ENCODE peak calls at places on chromosomes 7 and 10, in five cellular contexts. E is GM12878, A is A549, I is GM23338, Y is K562. U is an unnamed sample.

GRCh38 chr7:15686209-15686956 is at the start of gene MEOX2:
- DNase-seq in A (peak), I (peak), E (no peak), Y (no peak), U (no peak)

GRCh38 chr10:74953214-74953613 is 126.8 kb downstream of the KAT6B start:
- DNase-seq in Y (no peak), I (no peak), A (no peak), E (no peak), U (peak)

GRCh38 chr10:102120987-102121738 is 995 bp upstream of the LDB1 start:
- DNase-seq in A (no peak), I (peak), E (no peak), Y (no peak), U (no peak)

GRCh38 chr10:84089162-84089561 is 50.1 kb upstream of the GHITM start:
- DNase-seq in I (no peak), E (no peak), Y (no peak), A (no peak), U (no peak)

GRCh38 chr10:7956508-7956907 is 98.0 kb upstream of the GATA3 start:
- DNase-seq in E (peak), I (no peak), A (no peak), Y (no peak), U (no peak)

GRCh38 chr10:73554729-73555128 is 36.4 kb downstream of the USP54 start:
- DNase-seq in Y (no peak), A (no peak), I (no peak), E (no peak), U (no peak)

GRCh38 chr10:88312855-88313254 is 270.3 kb downstream of the RNLS start:
- DNase-seq in A (no peak), Y (no peak), I (no peak), E (no peak), U (no peak)

GRCh38 chr10:125035136-125035535 is 93.2 kb downstream of the ZRANB1 start:
- DNase-seq in A (no peak), E (no peak), I (peak), Y (no peak), U (peak)

GRCh38 chr7:8365499-8366110 is 67.8 kb upstream of the NXPH1 start:
- DNase-seq in E (no peak), Y (peak), A (no peak), I (peak), U (peak)

GRCh38 chr10:23912884-23913401 is 296.0 kb upstream of the KIAA1217 start:
- DNase-seq in Y (no peak), A (no peak), E (no peak), I (no peak), U (no peak)

GRCh38 chr10:23917251-23917908 is 291.6 kb upstream of the KIAA1217 start:
- DNase-seq in A (no peak), I (no peak), E (no peak), Y (no peak), U (no peak)

GRCh38 chr10:23914641-23915040 is 294.3 kb upstream of the KIAA1217 start:
- DNase-seq in A (no peak), I (no peak), E (no peak), Y (no peak), U (no peak)

GRCh38 chr10:23918839-23919238 is 290.1 kb upstream of the KIAA1217 start:
- DNase-seq in A (no peak), I (peak), E (no peak), Y (no peak), U (no peak)

DNA sequence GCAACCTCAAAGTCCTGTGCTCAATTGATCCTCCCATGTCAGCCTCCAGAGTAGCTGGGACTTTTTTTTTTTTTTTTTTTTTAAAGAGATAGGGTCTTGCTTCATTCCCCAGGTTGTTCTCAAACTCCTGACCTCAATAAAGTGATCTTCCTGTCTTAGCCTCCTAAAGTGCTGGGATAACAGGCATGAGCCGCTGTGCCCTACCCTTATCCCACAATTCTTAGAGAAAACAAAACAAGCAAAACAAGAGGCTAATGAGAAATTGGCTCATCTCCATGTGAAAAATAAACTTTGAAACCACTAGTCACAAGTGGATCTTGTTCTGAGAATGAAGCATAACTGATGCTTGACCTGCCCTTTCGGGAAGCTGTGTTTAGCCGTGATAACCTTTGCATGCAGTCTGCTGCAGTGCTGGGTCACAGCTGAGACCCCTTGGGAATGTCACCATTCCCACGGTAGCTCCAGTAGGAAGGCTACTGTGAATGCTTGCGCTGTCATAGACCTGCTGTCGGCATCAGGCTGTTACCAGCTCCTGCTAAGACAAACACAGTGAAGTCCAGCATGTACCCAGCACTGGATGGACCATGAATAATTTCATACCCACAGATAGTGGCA is 290.7 kb upstream of the KIAA1217 start:
- DNase-seq in I (no peak), E (no peak), A (no peak), Y (no peak), U (no peak)
- TF ChIP-seq JUNB in I (no peak), E (no peak), A (no peak), Y (no peak), U (no peak)

GRCh38 chr7:123372368-123372767 is 162.0 kb downstream of the IQUB start:
- DNase-seq in Y (no peak), A (no peak), I (no peak), E (no peak), U (no peak)

GRCh38 chr7:123366991-123367390 is 167.2 kb upstream of the SLC13A1 start:
- DNase-seq in E (no peak), Y (no peak), I (no peak), A (no peak), U (no peak)

DNA sequence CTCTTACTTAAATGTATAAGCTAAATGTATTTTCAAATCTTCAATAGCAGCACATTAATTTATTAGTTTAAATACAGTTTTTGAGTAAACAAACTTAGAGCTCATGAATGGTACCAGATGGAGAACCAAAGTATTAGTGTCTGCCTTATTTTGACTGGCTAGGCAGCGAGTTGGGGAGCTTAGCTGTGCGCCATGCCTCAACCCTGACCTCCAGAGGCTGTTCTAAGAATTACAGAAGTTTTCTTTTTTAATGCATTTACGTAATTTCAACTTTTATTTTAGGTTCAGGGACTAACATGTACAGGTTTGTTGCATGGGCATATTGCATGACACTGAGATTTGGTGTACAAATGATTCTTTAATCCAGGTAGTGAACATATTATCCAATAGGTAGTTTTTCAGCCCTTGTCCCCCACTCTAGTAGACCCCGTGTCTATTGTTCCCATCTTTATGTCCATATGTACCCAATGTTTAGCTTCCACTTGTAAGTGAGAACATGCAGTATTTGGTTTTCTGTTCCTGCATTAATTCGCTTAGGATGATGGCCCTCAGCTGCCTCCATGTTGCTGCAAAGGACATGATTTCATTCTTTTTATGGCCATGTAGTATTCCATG is 166.8 kb downstream of the IQUB start:
- DNase-seq in A (peak), E (peak), I (peak), Y (peak), U (peak)
- TF ChIP-seq JUNB in A (no peak), E (no peak), I (no peak), Y (no peak), U (no peak)

GRCh38 chr7:45713669-45714520 is 139.7 kb downstream of the ADCY1 start:
- DNase-seq in A (no peak), E (no peak), Y (no peak), I (no peak), U (no peak)
- TF ChIP-seq JUNB in A (no peak), E (no peak), Y (no peak), I (no peak), U (no peak)

GRCh38 chr7:50211306-50212015 is 93.1 kb upstream of the IKZF1 start:
- DNase-seq in Y (no peak), I (no peak), A (no peak), E (no peak), U (no peak)

GRCh38 chr7:50209461-50210161 is 94.9 kb upstream of the IKZF1 start:
- DNase-seq in I (no peak), Y (no peak), A (no peak), E (no peak), U (no peak)

GRCh38 chr7:50212016-50212325 is 92.5 kb upstream of the IKZF1 start:
- DNase-seq in Y (no peak), I (peak), E (no peak), A (no peak), U (no peak)

GRCh38 chr7:50212666-50213621 is 91.6 kb upstream of the IKZF1 start:
- DNase-seq in A (no peak), E (no peak), Y (no peak), I (no peak), U (no peak)

DNA sequence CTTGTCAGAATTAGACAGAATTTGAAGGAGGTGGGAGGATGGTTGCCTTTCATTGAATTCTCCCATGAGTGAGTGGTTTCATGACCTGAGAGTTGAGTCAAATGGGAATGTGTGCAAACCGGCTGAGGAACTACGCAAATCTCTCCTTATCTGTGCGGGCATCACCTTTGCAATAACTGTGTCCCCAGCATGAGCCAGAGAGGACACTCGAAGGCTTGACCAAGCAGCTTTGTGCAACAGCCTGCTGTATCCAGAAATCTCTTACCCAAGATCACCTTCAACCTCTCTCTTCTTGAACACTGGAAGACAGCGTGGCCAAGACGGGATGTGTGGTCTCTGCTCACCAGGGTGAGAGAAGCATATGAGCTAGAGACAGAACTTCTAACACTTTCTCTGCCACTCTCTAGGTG is 93.8 kb upstream of the IKZF1 start:
- DNase-seq in E (no peak), A (no peak), Y (no peak), I (no peak), U (no peak)
- TF ChIP-seq JUNB in E (no peak), A (no peak), Y (no peak), I (no peak), U (no peak)

GRCh38 chr7:66894463-66895080 is 26.5 kb upstream of the TMEM248 start:
- DNase-seq in Y (no peak), E (no peak), A (no peak), I (peak), U (no peak)
- TF ChIP-seq JUNB in Y (no peak), E (no peak), A (no peak), I (no peak), U (no peak)

DNA sequence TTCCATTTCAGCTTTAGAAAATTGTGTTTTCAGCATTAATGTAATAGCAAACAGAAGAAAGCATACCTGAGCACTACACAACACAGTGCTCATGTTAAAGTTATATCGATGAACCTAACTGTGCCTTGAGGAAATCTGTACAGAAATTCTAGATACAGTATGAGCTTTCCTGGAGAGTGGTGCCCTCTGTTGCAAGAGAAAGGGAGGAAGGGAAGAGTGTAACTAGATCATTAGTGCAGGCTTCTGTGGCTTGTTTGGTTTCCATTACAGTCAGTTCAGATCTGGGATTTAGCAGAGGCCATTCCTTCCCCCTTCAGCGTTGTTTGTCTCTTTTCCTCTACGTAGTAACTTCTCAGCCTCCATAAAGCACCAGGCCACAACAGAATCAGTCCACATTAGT is 139.7 kb downstream of the HTR7 start:
- DNase-seq in A (no peak), I (no peak), Y (no peak), E (no peak), U (no peak)
- TF ChIP-seq JUNB in A (no peak), I (no peak), Y (no peak), E (no peak), U (no peak)

DNA sequence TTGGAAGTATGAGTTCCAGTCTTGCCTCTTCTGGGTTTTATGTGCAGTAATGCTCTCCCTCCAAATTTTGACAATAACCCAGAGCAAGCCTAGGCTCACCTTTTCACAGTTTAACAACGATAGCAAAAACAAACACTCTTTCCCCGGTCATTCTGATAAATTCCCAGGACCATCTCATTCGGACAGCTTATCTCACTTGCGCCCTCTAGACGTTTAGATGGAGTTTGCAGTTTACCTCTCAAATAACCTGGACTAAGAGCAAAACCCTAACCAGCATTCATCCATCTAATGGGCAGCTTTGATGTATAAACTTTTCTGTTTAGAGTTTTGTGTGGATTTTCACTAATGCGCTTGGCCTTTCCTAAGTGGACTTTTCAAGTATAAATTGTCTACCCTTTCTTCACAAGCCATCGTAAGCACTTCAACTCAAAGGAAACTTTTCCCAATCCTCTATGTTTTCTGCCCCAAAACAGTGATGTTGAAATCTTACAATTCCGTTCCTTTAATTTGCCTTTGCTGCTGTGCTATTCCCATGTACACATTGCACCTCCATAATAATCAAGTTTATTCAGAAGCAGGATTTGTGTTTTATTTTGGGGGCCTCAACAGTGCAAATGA is 114.9 kb downstream of the HDAC9 start:
- DNase-seq in A (no peak), Y (no peak), E (no peak), I (peak), U (peak)
- TF ChIP-seq JUNB in A (no peak), Y (no peak), E (no peak), I (no peak), U (no peak)

DNA sequence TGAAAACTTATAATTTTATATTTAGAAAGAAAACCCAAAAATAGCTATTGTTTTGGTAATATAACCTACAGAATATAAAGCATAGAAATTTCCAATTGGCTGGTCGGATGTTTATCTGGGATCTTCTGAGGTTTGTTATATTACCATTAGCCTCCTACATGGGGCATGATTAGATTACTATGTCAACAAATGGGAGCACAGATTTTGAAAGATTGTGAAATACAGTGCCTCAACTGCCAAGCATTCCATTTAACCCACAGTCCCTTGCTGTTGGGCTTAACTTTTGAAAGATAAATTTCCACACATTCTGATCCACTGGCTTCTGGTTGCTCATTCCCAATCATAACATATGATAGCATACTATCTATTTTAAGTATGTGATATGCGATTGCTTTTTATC is 455.5 kb upstream of the C7orf33 start:
- DNase-seq in E (no peak), Y (no peak), A (no peak), I (no peak), U (no peak)
- TF ChIP-seq JUNB in E (no peak), Y (no peak), A (no peak), I (no peak), U (no peak)

GRCh38 chr7:149257146-149257545 is 4.8 kb upstream of the ZNF783 start:
- DNase-seq in Y (no peak), E (no peak), I (no peak), A (no peak), U (no peak)

GRCh38 chr7:149261829-149262617 is at the start of gene ZNF783:
- DNase-seq in A (peak), Y (peak), I (peak), E (peak), U (peak)

GRCh38 chr7:149256568-149256967 is 5.4 kb upstream of the ZNF783 start:
- DNase-seq in Y (no peak), A (no peak), E (no peak), I (no peak), U (no peak)

GRCh38 chr7:149266451-149266850 is 4.5 kb downstream of the ZNF783 start:
- DNase-seq in I (no peak), Y (no peak), A (no peak), E (no peak), U (no peak)

DNA sequence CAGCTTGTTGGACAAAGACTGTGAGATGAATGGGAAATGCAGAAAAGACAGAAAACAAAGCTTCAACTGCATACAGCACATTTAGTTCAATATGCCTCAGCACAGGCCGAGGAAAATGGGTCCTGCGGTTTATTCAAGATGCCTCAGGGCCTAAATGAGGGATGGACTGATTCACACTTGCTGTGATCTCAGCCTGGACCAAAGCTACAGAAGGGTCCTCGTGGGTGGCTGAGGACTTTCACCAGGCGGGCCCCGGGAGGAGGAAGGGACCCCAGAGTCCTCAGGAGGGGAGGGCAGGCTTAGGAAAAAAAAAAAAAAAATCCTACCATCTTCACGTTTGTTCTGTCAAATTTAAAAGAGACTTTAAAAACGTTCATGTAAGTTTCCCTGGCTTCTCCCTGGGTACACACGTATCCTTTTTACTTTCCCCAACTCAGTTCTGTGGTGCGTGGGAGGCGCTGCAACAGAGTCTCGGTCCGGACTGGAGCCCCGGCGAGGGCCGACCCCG is 621 bp upstream of the ZNF783 start:
- DNase-seq in E (no peak), A (no peak), I (peak), Y (no peak), U (no peak)
- TF ChIP-seq JUNB in E (no peak), A (no peak), I (no peak), Y (no peak), U (no peak)

GRCh38 chr7:35003679-35004278 is 33.5 kb downstream of the DPY19L1 start:
- DNase-seq in E (no peak), I (no peak), A (peak), Y (peak), U (peak)
- TF ChIP-seq JUNB in E (no peak), I (no peak), A (peak), Y (no peak), U (no peak)

U was measured in HepG2.